ENCODE peak calls at places on chromosomes 1 and 21, in four cellular contexts. H, F, E and O are unnamed samples.

GRCh38 chr21:45883090-45883489 is 98.5 kb upstream of the COL6A1 start:
- DNase-seq in H (no peak), F (no peak), E (no peak), O (no peak)

GRCh38 chr1:16615253-16616252 is 2.2 kb upstream of the NBPF1 start:
- DNase-seq in H (no peak), F (peak), E (peak), O (peak)

GRCh38 chr1:42422672-42423236 is 33.1 kb downstream of the ZMYND12 start:
- DNase-seq in H (no peak), F (no peak), E (no peak), O (no peak)

GRCh38 chr1:178458203-178458602 is 38.6 kb downstream of the CLEC20A start:
- DNase-seq in H (no peak), F (no peak), E (no peak), O (no peak)

GRCh38 chr1:92923664-92924063 is 37.6 kb downstream of the DIPK1A start:
- DNase-seq in H (no peak), F (no peak), E (no peak), O (no peak)

GRCh38 chr1:72051538-72051937 is 230.8 kb downstream of the NEGR1 start:
- DNase-seq in H (no peak), F (no peak), E (no peak), O (no peak)

GRCh38 chr1:235931181-235931738 is 64.6 kb upstream of the LYST start:
- DNase-seq in H (no peak), F (no peak), E (no peak), O (no peak)

GRCh38 chr1:218374972-218375371 is 29.8 kb downstream of the TGFB2 start:
- DNase-seq in H (peak), F (no peak), E (no peak), O (no peak)

GRCh38 chr1:155004352-155005075 is 1.9 kb downstream of the ZBTB7B start:
- DNase-seq in H (no peak), F (peak), E (peak), O (no peak)

GRCh38 chr1:11550664-11551283 is 71.8 kb downstream of the DISP3 start:
- DNase-seq in H (peak), F (peak), E (peak), O (peak)

GRCh38 chr1:151942882-151943281 is 33.6 kb upstream of the THEM4 start:
- DNase-seq in H (peak), F (no peak), E (no peak), O (no peak)

GRCh38 chr1:64140596-64140995 is 62.8 kb upstream of the UBE2U start:
- DNase-seq in H (no peak), F (no peak), E (no peak), O (no peak)

GRCh38 chr1:171814692-171815091 is 26.6 kb upstream of the DNM3 start:
- DNase-seq in H (no peak), F (no peak), E (no peak), O (no peak)

GRCh38 chr1:70811815-70812214 is 235.8 kb downstream of the PTGER3 start:
- DNase-seq in H (no peak), F (no peak), E (no peak), O (no peak)

GRCh38 chr1:86155061-86155806 is 1.3 kb downstream of the COL24A1 start:
- DNase-seq in H (no peak), F (no peak), E (peak), O (no peak)

GRCh38 chr1:66426231-66426853 is 107.6 kb upstream of the SGIP1 start:
- DNase-seq in H (no peak), F (no peak), E (no peak), O (no peak)

GRCh38 chr1:46613661-46614603 is 2.7 kb downstream of the MOB3C start:
- DNase-seq in H (peak), F (peak), E (peak), O (peak)

GRCh38 chr1:203286161-203286984 is 18.9 kb upstream of the BTG2 start:
- DNase-seq in H (no peak), F (peak), E (peak), O (peak)

GRCh38 chr1:17090844-17091243 is 28.4 kb downstream of the PADI2 start:
- DNase-seq in H (no peak), F (no peak), E (no peak), O (no peak)

GRCh38 chr1:25817840-25818501 is 1.8 kb upstream of the MTFR1L start:
- DNase-seq in H (no peak), F (no peak), E (peak), O (no peak)

GRCh38 chr1:228938248-228938891 is 203.1 kb downstream of the RHOU start:
- DNase-seq in H (no peak), F (no peak), E (no peak), O (no peak)

GRCh38 chr1:191993549-191993948 is 164.7 kb upstream of the RGS18 start:
- DNase-seq in H (peak), F (no peak), E (no peak), O (no peak)

GRCh38 chr21:38567577-38568360 is 69.5 kb upstream of the ERG start:
- DNase-seq in H (no peak), F (no peak), E (no peak), O (no peak)

GRCh38 chr1:156794506-156795373 is 21.9 kb downstream of the SH2D2A start:
- DNase-seq in H (no peak), F (no peak), E (no peak), O (no peak)

DNA sequence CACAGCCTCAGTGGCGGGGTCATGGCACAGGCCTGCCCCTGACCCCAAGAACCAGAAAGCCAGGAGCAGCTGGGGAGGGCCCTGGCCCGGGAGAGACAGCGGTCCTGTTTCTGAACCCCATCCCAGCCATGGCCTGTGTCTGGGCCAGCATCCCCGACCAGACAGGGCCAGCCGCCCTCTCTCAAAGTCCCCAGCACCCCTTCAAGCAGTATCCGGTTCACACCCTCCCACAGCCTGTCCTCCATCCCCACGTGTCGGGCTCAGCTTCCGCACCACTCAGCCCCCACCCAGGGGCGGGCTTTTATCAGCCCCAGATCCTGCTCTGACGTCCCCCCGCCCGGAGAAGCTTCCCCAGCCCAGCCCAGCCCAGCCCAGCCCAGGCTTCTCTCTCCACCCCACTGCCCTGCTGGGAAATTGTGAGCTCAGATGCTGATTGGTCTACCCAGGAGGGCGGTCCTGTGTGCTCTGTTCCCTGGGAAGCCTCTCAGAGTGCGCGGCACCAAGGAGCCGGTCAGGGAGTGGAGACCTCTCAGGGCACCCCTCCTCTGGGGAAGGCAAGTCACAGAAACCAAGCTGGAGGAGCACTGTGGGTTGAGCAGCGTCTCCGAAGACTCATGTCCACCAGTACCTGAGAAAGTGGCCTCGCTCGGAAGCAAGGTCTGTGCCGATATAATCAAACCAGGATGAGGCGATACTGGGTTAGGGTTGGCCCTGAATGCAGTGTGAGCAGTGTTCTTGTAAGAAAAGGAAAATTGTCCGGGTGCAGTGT is 4.7 kb upstream of the FAAP20 start:
- DNase-seq in H (peak), F (peak), E (peak), O (peak)
- TF ChIP-seq POLR2A in H (peak), F (peak), E (peak), O (no peak)

DNA sequence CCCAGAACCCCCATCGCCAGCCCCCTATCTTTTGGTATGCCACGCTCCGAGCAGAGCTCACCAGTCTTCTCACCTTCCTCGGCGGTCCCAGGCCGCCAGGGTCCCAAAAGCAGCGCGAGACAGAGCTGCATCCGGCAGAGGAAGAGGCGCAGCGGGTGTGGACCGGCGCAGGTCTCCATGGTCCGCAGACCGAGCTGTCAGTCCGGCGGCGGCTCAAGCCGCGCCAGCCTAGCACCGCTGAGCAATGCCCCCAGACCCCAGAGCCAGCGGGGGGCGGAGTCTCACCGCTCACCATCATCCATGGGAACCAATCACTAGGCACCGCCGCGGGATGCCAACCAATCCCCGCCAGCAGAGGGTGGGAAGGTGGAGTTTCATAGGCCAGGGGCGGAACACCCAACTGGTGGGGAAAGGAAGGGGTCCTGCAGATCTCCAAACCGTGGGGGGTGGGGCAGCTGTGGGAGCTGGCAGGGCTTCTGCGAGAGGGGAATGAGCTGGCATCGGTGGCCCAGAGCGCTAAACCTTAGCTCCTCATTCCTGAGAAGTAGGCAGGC is at the start of gene EPHA10:
- DNase-seq in H (no peak), F (no peak), E (no peak), O (no peak)
- TF ChIP-seq EP300 in H (no peak), F (no peak), E (no peak), O (no peak)

DNA sequence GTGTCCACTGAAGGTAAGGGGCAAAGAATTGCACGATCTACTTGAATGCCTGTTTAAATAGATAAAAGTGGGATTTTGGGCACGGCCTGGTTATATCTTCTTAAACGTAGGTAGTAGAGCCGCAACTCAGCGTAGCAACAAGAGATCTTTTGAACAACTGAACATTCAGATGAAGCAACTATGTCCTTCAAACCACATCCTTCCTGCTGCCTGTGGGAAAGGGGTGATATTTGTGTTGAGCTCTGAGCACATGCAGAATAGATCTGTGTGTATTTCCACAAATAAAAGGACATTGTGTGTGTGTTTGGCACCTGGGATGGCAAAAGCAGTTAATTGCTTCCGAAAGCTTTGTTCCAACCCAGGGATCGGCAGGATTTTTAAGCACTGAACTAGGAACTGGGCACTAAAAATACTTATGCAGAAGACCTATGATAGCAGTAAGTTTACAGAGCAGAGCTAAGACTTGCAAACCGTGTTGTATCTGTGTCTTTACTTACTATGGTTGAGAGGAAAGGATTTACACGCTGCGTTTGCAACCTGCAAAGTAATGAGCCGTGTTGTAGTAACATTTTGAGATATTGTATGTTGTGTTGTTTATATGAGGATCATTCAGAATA is 333.4 kb downstream of the CHRM3 start:
- DNase-seq in H (no peak), F (peak), E (no peak), O (no peak)
- TF ChIP-seq POLR2A in H (no peak), F (no peak), E (no peak), O (no peak)

GRCh38 chr1:117093091-117093534 is 28.4 kb downstream of the TRIM45 start:
- DNase-seq in H (peak), F (peak), E (peak), O (peak)
- TF ChIP-seq EP300 in H (no peak), F (no peak), E (no peak), O (no peak)

DNA sequence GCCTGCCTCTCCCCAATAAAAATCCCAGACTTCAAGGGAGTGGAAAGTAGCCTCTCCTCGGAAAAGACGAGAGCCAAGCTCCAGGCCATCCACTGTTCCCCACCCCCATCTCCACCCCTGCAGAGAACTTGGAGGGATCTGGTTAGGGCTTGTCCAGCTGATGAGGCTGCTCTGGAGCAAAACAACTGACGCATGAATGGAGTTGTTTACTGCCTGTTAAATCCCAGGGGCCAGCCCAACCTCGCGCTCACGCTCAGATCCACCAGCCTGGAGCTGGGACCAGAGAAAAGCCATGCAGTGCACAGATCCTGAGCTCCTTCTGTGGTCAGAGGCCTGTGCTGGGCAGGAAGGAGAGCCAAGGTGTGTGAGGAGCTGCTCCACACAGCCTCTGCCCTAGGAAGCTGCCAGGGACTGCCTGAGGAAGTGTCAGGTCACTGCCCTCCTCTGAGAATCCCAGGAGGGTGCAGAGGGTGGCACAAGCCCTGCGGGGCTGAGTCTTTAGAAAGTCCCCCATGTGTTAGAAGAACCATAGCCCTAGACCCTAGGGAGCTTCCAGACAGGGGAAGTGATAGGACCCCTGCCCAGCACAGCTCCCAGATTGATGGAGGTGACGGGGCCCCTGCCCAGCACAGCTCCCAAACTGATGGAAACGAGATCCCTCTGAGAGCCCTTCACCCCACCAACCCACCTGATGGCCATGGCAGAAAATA is 109.0 kb upstream of the IPO9 start:
- DNase-seq in H (no peak), F (peak), E (peak), O (no peak)
- TF ChIP-seq POLR2A in H (no peak), F (no peak), E (peak), O (no peak)

DNA sequence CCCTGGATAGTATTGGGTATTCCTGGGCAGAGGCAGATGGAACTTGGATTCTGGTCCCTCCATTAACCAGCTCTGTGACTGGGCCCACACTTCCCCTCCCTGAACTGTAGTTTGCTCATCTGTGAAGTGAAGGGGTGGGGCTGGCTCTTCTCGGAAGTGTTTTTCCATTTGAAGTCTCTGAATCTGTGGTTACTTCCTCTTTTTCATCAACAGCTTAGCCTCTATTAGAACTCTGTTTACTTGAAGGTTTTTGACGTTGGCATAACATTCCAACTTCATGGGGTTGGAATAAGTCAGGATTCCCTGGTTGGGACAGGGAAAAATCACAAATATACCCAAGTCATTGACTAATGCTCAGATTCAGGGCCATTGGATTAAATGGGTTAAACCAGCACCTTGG is 3.6 kb downstream of the KIAA0040 start:
- DNase-seq in H (no peak), F (peak), E (no peak), O (no peak)
- TF ChIP-seq EP300 in H (no peak), F (no peak), E (no peak), O (no peak)

GRCh38 chr1:143691971-143692529 is 279.7 kb downstream of the FAM72C start:
- DNase-seq in H (no peak), F (no peak), E (no peak), O (no peak)
- TF ChIP-seq POLR2A in H (no peak), F (no peak), E (no peak), O (no peak)

GRCh38 chr21:33414068-33414467 is 10.9 kb downstream of the IFNGR2 start:
- DNase-seq in H (no peak), F (no peak), E (no peak), O (no peak)
- TF ChIP-seq EP300 in H (no peak), F (no peak), E (no peak), O (no peak)